ENCODE peak calls at places on chromosomes 6 and 20, in four cellular contexts. One of them, this sample, is unnamed.

GRCh38 chr6:13488015-13488895 is 855 bp upstream of the GFOD1 start:
- DNase-seq in stimulated activated CD4-positive, alpha-beta T cell treated with anti-CD3 and anti-CD28 coated beads, Interleukin-2, amount 100 ng/mL, for 48 hours: no peak
- DNase-seq in left colon: peak
- DNase-seq in GM20000: peak
- DNase-seq in this sample: no peak

GRCh38 chr20:50321797-50322480 is 131.3 kb downstream of the CEBPB start:
- DNase-seq in stimulated activated CD4-positive, alpha-beta T cell treated with anti-CD3 and anti-CD28 coated beads, Interleukin-2, amount 100 ng/mL, for 48 hours: no peak
- DNase-seq in left colon: no peak
- DNase-seq in GM20000: no peak
- DNase-seq in this sample: no peak

GRCh38 chr6:101296184-101296583 is 97.3 kb upstream of the GRIK2 start:
- DNase-seq in GM20000: no peak
- DNase-seq in stimulated activated CD4-positive, alpha-beta T cell treated with anti-CD3 and anti-CD28 coated beads, Interleukin-2, amount 100 ng/mL, for 48 hours: no peak
- DNase-seq in left colon: no peak
- DNase-seq in this sample: no peak

GRCh38 chr20:32972181-32973076 is 31.8 kb downstream of the SUN5 start:
- DNase-seq in stimulated activated CD4-positive, alpha-beta T cell treated with anti-CD3 and anti-CD28 coated beads, Interleukin-2, amount 100 ng/mL, for 48 hours: peak
- DNase-seq in GM20000: peak
- DNase-seq in left colon: no peak
- DNase-seq in this sample: peak

GRCh38 chr6:39574991-39575390 is 150.2 kb downstream of the KIF6 start:
- DNase-seq in GM20000: no peak
- DNase-seq in stimulated activated CD4-positive, alpha-beta T cell treated with anti-CD3 and anti-CD28 coated beads, Interleukin-2, amount 100 ng/mL, for 48 hours: no peak
- DNase-seq in left colon: no peak
- DNase-seq in this sample: no peak

GRCh38 chr6:43963203-43963602 is 164.0 kb downstream of the MRPL14 start:
- DNase-seq in left colon: no peak
- DNase-seq in GM20000: no peak
- DNase-seq in stimulated activated CD4-positive, alpha-beta T cell treated with anti-CD3 and anti-CD28 coated beads, Interleukin-2, amount 100 ng/mL, for 48 hours: no peak
- DNase-seq in this sample: no peak

GRCh38 chr20:5845686-5846651 is 95.8 kb downstream of the SHLD1 start:
- DNase-seq in GM20000: no peak
- DNase-seq in stimulated activated CD4-positive, alpha-beta T cell treated with anti-CD3 and anti-CD28 coated beads, Interleukin-2, amount 100 ng/mL, for 48 hours: no peak
- DNase-seq in left colon: no peak
- DNase-seq in this sample: no peak

GRCh38 chr6:170135041-170135440 is 155.8 kb downstream of the DLL1 start:
- DNase-seq in stimulated activated CD4-positive, alpha-beta T cell treated with anti-CD3 and anti-CD28 coated beads, Interleukin-2, amount 100 ng/mL, for 48 hours: no peak
- DNase-seq in left colon: no peak
- DNase-seq in GM20000: no peak
- DNase-seq in this sample: no peak

GRCh38 chr6:142013875-142014495 is 118.7 kb upstream of the GJE1 start:
- DNase-seq in GM20000: no peak
- DNase-seq in stimulated activated CD4-positive, alpha-beta T cell treated with anti-CD3 and anti-CD28 coated beads, Interleukin-2, amount 100 ng/mL, for 48 hours: no peak
- DNase-seq in left colon: no peak
- DNase-seq in this sample: no peak

GRCh38 chr6:44668976-44669934 is 281.7 kb downstream of the CDC5L start:
- DNase-seq in GM20000: no peak
- DNase-seq in left colon: no peak
- DNase-seq in stimulated activated CD4-positive, alpha-beta T cell treated with anti-CD3 and anti-CD28 coated beads, Interleukin-2, amount 100 ng/mL, for 48 hours: no peak
- DNase-seq in this sample: no peak

GRCh38 chr20:32626859-32627636 is 41.9 kb upstream of the NOL4L start:
- DNase-seq in GM20000: no peak
- DNase-seq in left colon: no peak
- DNase-seq in stimulated activated CD4-positive, alpha-beta T cell treated with anti-CD3 and anti-CD28 coated beads, Interleukin-2, amount 100 ng/mL, for 48 hours: no peak
- DNase-seq in this sample: no peak

GRCh38 chr6:43396408-43397149 is 27.1 kb upstream of the ZNF318 start:
- DNase-seq in GM20000: no peak
- DNase-seq in left colon: no peak
- DNase-seq in stimulated activated CD4-positive, alpha-beta T cell treated with anti-CD3 and anti-CD28 coated beads, Interleukin-2, amount 100 ng/mL, for 48 hours: no peak
- DNase-seq in this sample: no peak

GRCh38 chr6:163405412-163406309 is 8.9 kb upstream of the QKI start:
- DNase-seq in GM20000: peak
- DNase-seq in stimulated activated CD4-positive, alpha-beta T cell treated with anti-CD3 and anti-CD28 coated beads, Interleukin-2, amount 100 ng/mL, for 48 hours: no peak
- DNase-seq in left colon: peak
- DNase-seq in this sample: no peak

GRCh38 chr6:87755697-87756671 is 54.0 kb upstream of the AKIRIN2 start:
- DNase-seq in left colon: no peak
- DNase-seq in stimulated activated CD4-positive, alpha-beta T cell treated with anti-CD3 and anti-CD28 coated beads, Interleukin-2, amount 100 ng/mL, for 48 hours: no peak
- DNase-seq in GM20000: no peak
- DNase-seq in this sample: no peak

GRCh38 chr6:125310994-125311649 is 9.4 kb upstream of the HDDC2 start:
- DNase-seq in left colon: no peak
- DNase-seq in stimulated activated CD4-positive, alpha-beta T cell treated with anti-CD3 and anti-CD28 coated beads, Interleukin-2, amount 100 ng/mL, for 48 hours: no peak
- DNase-seq in GM20000: peak
- DNase-seq in this sample: no peak

GRCh38 chr6:147190556-147190955 is 13.7 kb upstream of the STXBP5 start:
- DNase-seq in GM20000: no peak
- DNase-seq in left colon: no peak
- DNase-seq in stimulated activated CD4-positive, alpha-beta T cell treated with anti-CD3 and anti-CD28 coated beads, Interleukin-2, amount 100 ng/mL, for 48 hours: no peak
- DNase-seq in this sample: no peak